ENCODE peak calls at places on chromosomes 13 and 19, in eight cellular contexts. F is IMR-90; Y is NCI-H2081; O is stimulated activated CD8-positive, alpha-beta memory T cell treated with anti-CD3 and anti-CD28 coated beads, Interleukin-7, amount 100 ng/mL, for 24 hours; E is HEK293T; G is DMS153; B is tibial nerve; M is MCF 10A. I is an unnamed sample.

GRCh38 chr13:106650690-106651205 is 82.8 kb upstream of the ARGLU1 start:
- DNase-seq in F (no peak), Y (no peak), O (no peak), E (no peak), G (no peak), B (no peak), M (no peak), I (no peak)

GRCh38 chr13:42318570-42318969 is 46.6 kb downstream of the AKAP11 start:
- DNase-seq in F (no peak), Y (no peak), O (no peak), E (no peak), G (no peak), B (no peak), M (no peak), I (no peak)

GRCh38 chr19:10717054-10717355 is 874 bp upstream of the DNM2 start:
- DNase-seq in F (no peak), Y (no peak), O (no peak), E (no peak), G (no peak), B (no peak), M (no peak), I (no peak)

GRCh38 chr19:56973713-56974553 is 133.4 kb upstream of the PEG3 start:
- DNase-seq in F (no peak), Y (no peak), O (no peak), E (no peak), G (no peak), B (no peak), M (no peak), I (no peak)

GRCh38 chr19:2800506-2800905 is 15.2 kb downstream of the THOP1 start:
- DNase-seq in F (no peak), Y (no peak), O (no peak), E (no peak), G (no peak), B (no peak), M (no peak), I (no peak)

GRCh38 chr13:111483621-111483987 is 163.2 kb downstream of the TEX29 start:
- DNase-seq in F (no peak), Y (no peak), O (no peak), E (no peak), G (no peak), B (no peak), M (no peak), I (no peak)

GRCh38 chr19:32676895-32677359 is 1.3 kb downstream of the RGS9BP start:
- DNase-seq in F (no peak), Y (no peak), O (no peak), E (no peak), G (no peak), B (no peak), M (no peak), I (no peak)

GRCh38 chr19:9453953-9454352 is 18.6 kb upstream of the ZNF266 start:
- DNase-seq in F (no peak), Y (no peak), O (no peak), E (no peak), G (no peak), B (no peak), M (no peak), I (no peak)

GRCh38 chr13:91620670-91621141 is 222.3 kb downstream of the GPC5 start:
- DNase-seq in F (no peak), Y (no peak), O (no peak), E (no peak), G (no peak), B (no peak), M (no peak), I (no peak)

GRCh38 chr19:18910801-18911436 is 8.3 kb downstream of the COPE start:
- DNase-seq in F (no peak), Y (no peak), O (no peak), E (no peak), G (no peak), B (no peak), M (no peak), I (no peak)

GRCh38 chr13:109818891-109819290 is 32.5 kb upstream of the IRS2 start:
- DNase-seq in F (no peak), Y (no peak), O (no peak), E (no peak), G (no peak), B (no peak), M (no peak), I (no peak)

GRCh38 chr13:83440465-83440864 is 441.8 kb downstream of the SLITRK1 start:
- DNase-seq in F (no peak), Y (no peak), O (no peak), E (no peak), G (no peak), B (no peak), M (no peak), I (no peak)

GRCh38 chr13:99322297-99323103 is 15.3 kb upstream of the GPR183 start:
- DNase-seq in F (peak; percentile 89), Y (no peak), O (no peak), E (no peak), G (no peak), B (no peak), M (peak; percentile 60), I (peak; percentile 31)

GRCh38 chr19:6654347-6655310 is 15.3 kb downstream of the TNFSF14 start:
- DNase-seq in F (no peak), Y (no peak), O (no peak), E (no peak), G (no peak), B (no peak), M (no peak), I (no peak)

GRCh38 chr19:32404939-32405430 is 585 bp upstream of the DPY19L3 start:
- DNase-seq in F (peak; percentile 26), Y (no peak), O (no peak), E (peak; percentile 41), G (no peak), B (peak; percentile 50), M (peak; percentile 36), I (peak; percentile 37)

GRCh38 chr19:15633122-15633521 is 7.6 kb upstream of the CYP4F3 start:
- DNase-seq in F (no peak), Y (no peak), O (no peak), E (no peak), G (no peak), B (no peak), M (no peak), I (no peak)

GRCh38 chr19:17112700-17113099 is 37.1 kb downstream of the MYO9B start:
- DNase-seq in F (no peak), Y (no peak), O (no peak), E (no peak), G (no peak), B (no peak), M (no peak), I (no peak)

GRCh38 chr19:13844130-13844631 is 32.8 kb upstream of the NANOS3 start:
- DNase-seq in F (no peak), Y (no peak), O (no peak), E (no peak), G (no peak), B (no peak), M (peak; percentile 69), I (no peak)

GRCh38 chr13:112900691-112901091 is 68.3 kb upstream of the MCF2L start:
- DNase-seq in F (no peak), Y (no peak), O (no peak), E (no peak), G (no peak), B (no peak), M (no peak), I (no peak)